ENCODE peak calls at places on chromosome 12, in seven cellular contexts. One of them, this sample, is unnamed.

GRCh38 chr12:110253176-110253575 is 27.9 kb upstream of the ATP2A2 start:
- DNase-seq in RWPE1: no peak
- DNase-seq in NCI-H446 treated with DMSO at 0.1 percent for 48 hours: no peak
- DNase-seq in Right ventricle myocardium superior: peak
- DNase-seq in EL: peak
- DNase-seq in HTR-8/SVneo: no peak
- DNase-seq in HFFc6: no peak
- DNase-seq in this sample: peak

GRCh38 chr12:78887008-78887407 is 22.4 kb downstream of the SYT1 start:
- DNase-seq in HFFc6: peak
- DNase-seq in HTR-8/SVneo: no peak
- DNase-seq in NCI-H446 treated with DMSO at 0.1 percent for 48 hours: peak
- DNase-seq in Right ventricle myocardium superior: no peak
- DNase-seq in RWPE1: peak
- DNase-seq in EL: peak
- DNase-seq in this sample: no peak

GRCh38 chr12:101230547-101230946 is 20.5 kb upstream of the SLC5A8 start:
- DNase-seq in RWPE1: peak
- DNase-seq in Right ventricle myocardium superior: no peak
- DNase-seq in NCI-H446 treated with DMSO at 0.1 percent for 48 hours: no peak
- DNase-seq in HFFc6: peak
- DNase-seq in EL: peak
- DNase-seq in HTR-8/SVneo: peak
- DNase-seq in this sample: no peak

GRCh38 chr12:58148405-58148804 is 207.0 kb downstream of the ATP23 start:
- DNase-seq in RWPE1: peak
- DNase-seq in HTR-8/SVneo: peak
- DNase-seq in NCI-H446 treated with DMSO at 0.1 percent for 48 hours: peak
- DNase-seq in HFFc6: peak
- DNase-seq in Right ventricle myocardium superior: no peak
- DNase-seq in EL: peak
- DNase-seq in this sample: no peak

GRCh38 chr12:127284870-127285431 is 982.0 kb upstream of the TMEM132C start:
- DNase-seq in Right ventricle myocardium superior: no peak
- DNase-seq in HTR-8/SVneo: peak
- DNase-seq in EL: peak
- DNase-seq in NCI-H446 treated with DMSO at 0.1 percent for 48 hours: no peak
- DNase-seq in RWPE1: no peak
- DNase-seq in HFFc6: peak
- DNase-seq in this sample: no peak

GRCh38 chr12:9347328-9348127 is 139.3 kb upstream of the PZP start:
- DNase-seq in NCI-H446 treated with DMSO at 0.1 percent for 48 hours: no peak
- DNase-seq in Right ventricle myocardium superior: no peak
- DNase-seq in HFFc6: peak
- DNase-seq in EL: peak
- DNase-seq in RWPE1: peak
- DNase-seq in HTR-8/SVneo: no peak
- DNase-seq in this sample: no peak

GRCh38 chr12:65788912-65789311 is 35.4 kb upstream of the HMGA2 start:
- DNase-seq in HTR-8/SVneo: no peak
- DNase-seq in HFFc6: no peak
- DNase-seq in Right ventricle myocardium superior: no peak
- DNase-seq in RWPE1: no peak
- DNase-seq in EL: no peak
- DNase-seq in NCI-H446 treated with DMSO at 0.1 percent for 48 hours: no peak
- DNase-seq in this sample: no peak

GRCh38 chr12:42936991-42937390 is 347.4 kb upstream of the PRICKLE1 start:
- DNase-seq in NCI-H446 treated with DMSO at 0.1 percent for 48 hours: no peak
- DNase-seq in HFFc6: no peak
- DNase-seq in Right ventricle myocardium superior: no peak
- DNase-seq in RWPE1: no peak
- DNase-seq in EL: no peak
- DNase-seq in HTR-8/SVneo: no peak
- DNase-seq in this sample: no peak